ENCODE peak calls at places on chromosome 6, in ten cellular contexts. S is tibial nerve, J is epithelial cell of esophagus, T is tibial artery, E is fibroblast of the aortic adventitia, D is A549, Q is H1, M is lower leg skin, B is cardiac muscle cell, A is astrocyte of the spinal cord. I is an unnamed sample.

GRCh38 chr6:37938909-37939308 is 119.4 kb downstream of the ZFAND3 start:
- DNase-seq in M (no peak), B (no peak), T (no peak), J (no peak), A (peak), Q (no peak), S (no peak), E (no peak), D (no peak), I (no peak)

GRCh38 chr6:109059148-109059547 is 35.5 kb downstream of the SESN1 start:
- DNase-seq in T (no peak), J (peak), D (no peak), S (no peak), Q (no peak), M (no peak), A (no peak), E (peak), B (peak), I (no peak)

GRCh38 chr6:53250137-53250760 is 98.5 kb downstream of the ELOVL5 start:
- DNase-seq in Q (no peak), J (peak), D (no peak), T (no peak), S (no peak), A (peak), B (no peak), E (peak), M (no peak), I (no peak)

GRCh38 chr6:70257874-70258273 is 45.0 kb downstream of the COL9A1 start:
- DNase-seq in A (no peak), S (no peak), B (no peak), Q (no peak), J (peak), M (no peak), T (no peak), D (no peak), E (no peak), I (no peak)

GRCh38 chr6:113447088-113447831 is 409.9 kb upstream of the MARCKS start:
- DNase-seq in A (peak), D (no peak), B (peak), Q (no peak), E (peak), S (no peak), T (no peak), J (peak), M (peak), I (no peak)

GRCh38 chr6:43771210-43771857 is 1.3 kb downstream of the VEGFA start:
- DNase-seq in D (no peak), E (peak), S (peak), Q (peak), T (peak), M (peak), A (peak), B (peak), J (peak), I (peak)

GRCh38 chr6:62971976-62972658 is 239.2 kb upstream of the FKBP1C start:
- DNase-seq in E (no peak), Q (no peak), T (no peak), B (no peak), M (no peak), A (no peak), J (no peak), S (no peak), D (no peak), I (no peak)

GRCh38 chr6:2940010-2940850 is 31.1 kb downstream of the SERPINB6 start:
- DNase-seq in J (no peak), A (no peak), S (no peak), Q (peak), T (no peak), B (no peak), E (no peak), D (no peak), M (peak), I (peak)

GRCh38 chr6:156449128-156449527 is 328.1 kb upstream of the ARID1B start:
- DNase-seq in S (no peak), D (no peak), M (peak), B (no peak), Q (no peak), T (no peak), J (peak), A (no peak), E (no peak), I (no peak)

GRCh38 chr6:105900120-105900937 is 185.8 kb upstream of the PRDM1 start:
- DNase-seq in D (no peak), B (peak), Q (no peak), E (peak), M (peak), S (no peak), A (peak), T (no peak), J (peak), I (no peak)

GRCh38 chr6:33427585-33428218 is 7.8 kb downstream of the SYNGAP1 start:
- DNase-seq in Q (peak), E (no peak), D (peak), S (peak), A (no peak), M (no peak), B (no peak), J (peak), T (peak), I (no peak)

DNA sequence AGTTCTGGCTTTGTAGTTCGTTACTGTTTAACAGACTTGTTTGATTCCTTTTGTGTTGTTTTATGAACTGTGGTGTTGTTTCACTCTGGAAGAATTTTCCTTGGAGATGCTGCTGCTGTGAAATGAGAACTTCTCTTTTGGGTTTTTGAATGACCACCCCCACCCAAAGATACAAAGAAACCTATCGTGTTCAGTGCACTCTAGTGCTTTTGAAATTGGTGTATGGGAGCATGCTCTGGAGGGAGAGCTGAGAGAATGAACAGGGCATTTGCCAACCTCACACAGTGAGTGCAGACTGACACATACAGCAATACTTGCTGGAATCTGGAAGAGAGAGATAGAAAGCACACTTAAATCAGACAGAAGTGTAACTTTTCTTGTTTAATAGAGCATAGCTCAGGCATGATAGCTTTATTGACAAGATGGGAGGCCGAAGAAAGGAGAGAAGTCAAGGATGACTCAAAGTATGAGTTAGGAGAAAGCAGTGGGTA is 293.1 kb downstream of the SOX4 start:
- DNase-seq in A (peak), J (peak), T (no peak), B (peak), S (no peak), D (peak), E (no peak), M (no peak), Q (no peak), I (no peak)
- H3K4me3 ChIP-seq in A (no peak), J (no peak), T (no peak), B (no peak), S (no peak), D (peak), E (no peak), M (no peak), Q (no peak), I (no peak)

GRCh38 chr6:16969699-16970695 is 131.9 kb upstream of the STMND1 start:
- DNase-seq in M (no peak), D (no peak), Q (no peak), S (no peak), E (peak), T (no peak), B (no peak), J (no peak), A (no peak), I (no peak)
- TF ChIP-seq CTCF in M (no peak), D (no peak), Q (no peak), S (no peak), E (no peak), T (no peak), B (no peak), J (no peak), A (no peak), I (no peak)

GRCh38 chr6:128882991-128883571 is at the start of gene LAMA2:
- DNase-seq in B (peak), J (peak), D (no peak), Q (peak), A (peak), M (peak), T (peak), S (peak), E (peak), I (peak)
- H3K4me3 ChIP-seq in B (peak), J (peak), D (no peak), Q (peak), A (peak), M (peak), T (peak), S (peak), E (peak), I (no peak)

GRCh38 chr6:166997348-166997747 is 1.8 kb upstream of the CEP43 start:
- DNase-seq in S (no peak), T (no peak), Q (no peak), B (no peak), M (no peak), J (no peak), A (no peak), D (no peak), E (no peak), I (no peak)

GRCh38 chr6:166999145-166999844 is at the start of gene CEP43:
- DNase-seq in J (peak), A (peak), E (peak), B (peak), M (peak), D (peak), T (peak), Q (peak), S (peak), I (peak)

GRCh38 chr6:166999845-167000253 is 652 bp downstream of the CEP43 start:
- DNase-seq in T (peak), A (no peak), S (no peak), Q (no peak), B (peak), J (no peak), E (no peak), M (no peak), D (no peak), I (no peak)

GRCh38 chr6:166997768-166998255 is 1.4 kb upstream of the CEP43 start:
- DNase-seq in E (peak), S (no peak), B (peak), T (peak), J (peak), D (peak), Q (peak), M (peak), A (peak), I (peak)

DNA sequence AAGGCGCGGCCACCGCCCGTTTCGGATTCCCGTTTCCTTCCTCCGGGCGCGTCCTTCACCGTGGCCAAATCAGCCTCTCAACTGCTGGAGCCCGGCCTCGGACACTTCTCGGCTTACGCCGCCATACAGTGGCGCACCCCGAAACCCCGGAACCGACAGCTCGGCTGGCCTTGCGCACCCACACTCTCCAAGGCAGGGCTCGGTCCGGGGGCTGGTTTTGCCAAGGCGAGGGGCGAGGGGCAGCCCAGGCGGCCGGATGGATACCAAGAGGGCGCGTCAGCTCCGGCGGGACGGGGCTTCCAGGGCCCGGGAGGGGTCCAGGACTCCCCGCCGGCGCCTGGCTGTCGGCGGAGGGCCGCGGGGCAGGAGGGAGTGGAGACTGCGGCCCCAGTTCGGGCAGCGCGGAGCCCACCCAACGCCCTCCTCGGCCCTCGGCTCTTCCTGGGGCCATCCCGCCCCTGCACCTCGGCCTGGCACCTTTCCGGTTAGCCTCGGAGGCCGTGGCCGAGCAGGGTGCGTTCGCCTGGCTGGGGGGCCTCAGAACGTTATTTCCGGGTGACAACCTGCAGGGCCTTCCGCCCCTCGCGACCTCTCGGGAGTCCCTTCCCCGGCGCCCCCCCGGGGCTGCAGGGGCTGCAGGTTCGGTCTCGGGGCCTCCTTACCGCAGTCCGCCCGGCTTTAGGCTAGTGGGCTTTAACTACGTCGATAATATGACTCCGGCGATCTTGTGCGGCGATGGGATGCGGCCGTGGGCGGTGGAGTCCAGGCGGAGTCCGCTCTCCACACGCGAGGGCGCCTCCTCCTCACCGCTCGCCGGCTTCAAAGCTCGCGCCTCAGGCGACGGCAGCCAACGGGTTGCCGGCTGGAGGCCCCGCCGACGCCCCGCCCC is 697 bp upstream of the CEP43 start:
- DNase-seq in M (peak), D (no peak), T (peak), E (no peak), B (no peak), S (no peak), J (peak), Q (peak), A (no peak), I (no peak)
- TF ChIP-seq CTCF in M (no peak), D (no peak), T (no peak), E (no peak), B (no peak), S (no peak), J (no peak), Q (no peak), A (no peak), I (no peak)

DNA sequence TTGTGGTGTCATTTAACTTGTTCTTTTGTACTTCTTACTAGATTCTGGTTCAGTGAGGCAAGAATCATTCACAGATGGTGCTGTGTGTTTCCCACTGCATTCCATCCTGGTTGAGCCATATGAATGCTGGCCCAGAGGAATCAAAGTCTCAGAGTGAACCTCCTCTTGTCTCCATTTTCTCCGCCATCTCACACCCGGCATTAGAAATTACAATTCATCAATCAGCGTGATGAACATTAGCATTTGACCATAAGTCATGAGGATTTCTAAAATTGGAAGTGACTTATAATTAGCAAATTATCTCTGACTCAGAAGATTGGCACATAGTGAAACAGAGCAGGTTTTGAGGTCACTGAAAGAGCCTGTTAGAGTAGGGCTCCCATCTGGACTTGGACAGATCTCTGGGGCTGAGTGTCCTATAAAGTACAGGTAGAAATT is 25.2 kb downstream of the TNFAIP3 start:
- DNase-seq in D (no peak), J (peak), A (peak), T (no peak), S (no peak), E (peak), B (peak), M (no peak), Q (no peak), I (no peak)
- H3K4me3 ChIP-seq in D (no peak), J (no peak), A (no peak), T (no peak), S (no peak), E (no peak), B (no peak), M (no peak), Q (no peak), I (no peak)

I was measured in GM06990.